ENCODE peak calls at places on chromosomes 1 and 21, in six cellular contexts. One of them, this sample, is unnamed.

GRCh38 chr1:150161747-150162581 is 12.2 kb downstream of the PLEKHO1 start:
- DNase-seq in transverse colon: no peak
- DNase-seq in astrocyte of the cerebellum: peak; percentile 32
- DNase-seq in AG04449: no peak
- DNase-seq in tibial artery: no peak
- DNase-seq in fibroblast of lung: no peak
- DNase-seq in this sample: no peak

GRCh38 chr1:117146067-117146466 is 24.5 kb upstream of the TRIM45 start:
- DNase-seq in transverse colon: no peak
- DNase-seq in tibial artery: no peak
- DNase-seq in astrocyte of the cerebellum: no peak
- DNase-seq in AG04449: no peak
- DNase-seq in fibroblast of lung: no peak
- DNase-seq in this sample: no peak

GRCh38 chr1:95041491-95042165 is 31.1 kb downstream of the ALG14 start:
- DNase-seq in tibial artery: peak; percentile 59
- DNase-seq in astrocyte of the cerebellum: peak; percentile 87
- DNase-seq in transverse colon: peak; percentile 60
- DNase-seq in fibroblast of lung: peak; percentile 94
- DNase-seq in AG04449: peak; percentile 59
- DNase-seq in this sample: peak; percentile 70

GRCh38 chr1:210901981-210902770 is 231.8 kb downstream of the KCNH1 start:
- DNase-seq in AG04449: no peak
- DNase-seq in transverse colon: no peak
- DNase-seq in fibroblast of lung: no peak
- DNase-seq in tibial artery: no peak
- DNase-seq in astrocyte of the cerebellum: no peak
- DNase-seq in this sample: no peak

GRCh38 chr1:173469656-173470055 is 7.5 kb upstream of the PRDX6 start:
- DNase-seq in transverse colon: peak; percentile 29
- DNase-seq in fibroblast of lung: no peak
- DNase-seq in astrocyte of the cerebellum: no peak
- DNase-seq in tibial artery: no peak
- DNase-seq in AG04449: no peak
- DNase-seq in this sample: no peak

GRCh38 chr1:9317591-9318331 is 25.1 kb downstream of the SPSB1 start:
- DNase-seq in transverse colon: peak; percentile 44
- DNase-seq in fibroblast of lung: peak; percentile 37
- DNase-seq in astrocyte of the cerebellum: peak; percentile 39
- DNase-seq in tibial artery: no peak
- DNase-seq in AG04449: no peak
- DNase-seq in this sample: no peak

GRCh38 chr21:45986316-45987051 is 4.9 kb downstream of the COL6A1 start:
- DNase-seq in tibial artery: peak; percentile 19
- DNase-seq in transverse colon: peak; percentile 7
- DNase-seq in fibroblast of lung: no peak
- DNase-seq in astrocyte of the cerebellum: no peak
- DNase-seq in AG04449: no peak
- DNase-seq in this sample: no peak

GRCh38 chr1:35174225-35174540 is 18.8 kb downstream of the SFPQ start:
- DNase-seq in transverse colon: no peak
- DNase-seq in astrocyte of the cerebellum: no peak
- DNase-seq in AG04449: no peak
- DNase-seq in fibroblast of lung: no peak
- DNase-seq in tibial artery: no peak
- DNase-seq in this sample: no peak

GRCh38 chr1:59505596-59506028 is 208.7 kb downstream of the FGGY start:
- DNase-seq in astrocyte of the cerebellum: no peak
- DNase-seq in tibial artery: no peak
- DNase-seq in fibroblast of lung: no peak
- DNase-seq in transverse colon: no peak
- DNase-seq in AG04449: no peak
- DNase-seq in this sample: no peak

GRCh38 chr1:92822907-92823306 is 8.9 kb upstream of the RPL5 start:
- DNase-seq in transverse colon: no peak
- DNase-seq in AG04449: no peak
- DNase-seq in astrocyte of the cerebellum: no peak
- DNase-seq in tibial artery: no peak
- DNase-seq in fibroblast of lung: peak; percentile 69
- DNase-seq in this sample: no peak

GRCh38 chr1:32775640-32776337 is 41.4 kb downstream of the YARS1 start:
- DNase-seq in AG04449: no peak
- DNase-seq in transverse colon: no peak
- DNase-seq in astrocyte of the cerebellum: no peak
- DNase-seq in fibroblast of lung: no peak
- DNase-seq in tibial artery: no peak
- DNase-seq in this sample: no peak

GRCh38 chr1:149936992-149937705 is 470 bp upstream of the MTMR11 start:
- DNase-seq in tibial artery: no peak
- DNase-seq in fibroblast of lung: peak; percentile 51
- DNase-seq in AG04449: no peak
- DNase-seq in astrocyte of the cerebellum: no peak
- DNase-seq in transverse colon: peak; percentile 72
- DNase-seq in this sample: peak; percentile 36

GRCh38 chr1:197915797-197916686 is 1.1 kb upstream of the LHX9 start:
- DNase-seq in transverse colon: peak; percentile 54
- DNase-seq in tibial artery: peak; percentile 65
- DNase-seq in AG04449: no peak
- DNase-seq in fibroblast of lung: peak; percentile 51
- DNase-seq in astrocyte of the cerebellum: no peak
- DNase-seq in this sample: peak; percentile 17

GRCh38 chr1:214281902-214282695 is 1.1 kb downstream of the SMYD2 start:
- DNase-seq in fibroblast of lung: peak; percentile 67
- DNase-seq in tibial artery: peak; percentile 30
- DNase-seq in astrocyte of the cerebellum: no peak
- DNase-seq in transverse colon: peak; percentile 52
- DNase-seq in AG04449: no peak
- DNase-seq in this sample: peak; percentile 56

GRCh38 chr1:205061665-205062069 is 18.7 kb downstream of the CNTN2 start:
- DNase-seq in fibroblast of lung: peak; percentile 55
- DNase-seq in astrocyte of the cerebellum: peak; percentile 45
- DNase-seq in tibial artery: peak; percentile 56
- DNase-seq in AG04449: no peak
- DNase-seq in transverse colon: peak; percentile 64
- DNase-seq in this sample: peak; percentile 32

GRCh38 chr1:92916899-92917298 is 44.4 kb downstream of the DIPK1A start:
- DNase-seq in fibroblast of lung: peak; percentile 80
- DNase-seq in astrocyte of the cerebellum: no peak
- DNase-seq in transverse colon: no peak
- DNase-seq in tibial artery: no peak
- DNase-seq in AG04449: no peak
- DNase-seq in this sample: no peak

GRCh38 chr1:94962745-94963265 is 35.9 kb upstream of the CNN3 start:
- DNase-seq in astrocyte of the cerebellum: no peak
- DNase-seq in fibroblast of lung: peak; percentile 65
- DNase-seq in tibial artery: no peak
- DNase-seq in AG04449: no peak
- DNase-seq in transverse colon: peak; percentile 60
- DNase-seq in this sample: no peak

GRCh38 chr1:157155658-157156057 is 17.5 kb upstream of the ETV3 start:
- DNase-seq in astrocyte of the cerebellum: no peak
- DNase-seq in tibial artery: no peak
- DNase-seq in fibroblast of lung: no peak
- DNase-seq in transverse colon: no peak
- DNase-seq in AG04449: no peak
- DNase-seq in this sample: no peak

DNA sequence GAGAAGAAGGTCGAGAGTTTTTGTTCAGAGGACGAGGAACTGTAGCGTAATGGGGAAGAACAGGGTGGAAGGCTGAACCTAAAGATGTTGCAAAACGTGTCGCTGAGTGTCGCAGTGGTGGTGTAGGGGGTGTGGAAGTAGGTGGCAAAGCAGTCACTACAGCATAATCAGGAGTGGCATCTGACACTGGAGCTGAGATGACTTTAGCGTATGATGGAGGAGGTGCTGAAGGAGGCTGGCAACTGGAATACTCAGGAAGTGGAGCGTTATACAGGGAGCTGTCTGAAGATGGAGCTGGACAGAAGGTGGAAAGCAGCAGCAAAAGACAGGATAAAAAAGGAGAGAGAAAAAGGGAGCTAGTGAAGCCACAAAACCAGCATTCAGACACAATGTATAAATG is 89.9 kb upstream of the LBR start:
- DNase-seq in tibial artery: no peak
- DNase-seq in fibroblast of lung: no peak
- DNase-seq in AG04449: no peak
- DNase-seq in transverse colon: no peak
- DNase-seq in astrocyte of the cerebellum: no peak
- DNase-seq in this sample: no peak
- TF ChIP-seq CTCF in tibial artery: no peak
- TF ChIP-seq CTCF in fibroblast of lung: no peak
- TF ChIP-seq CTCF in AG04449: no peak
- TF ChIP-seq CTCF in transverse colon: no peak
- TF ChIP-seq CTCF in astrocyte of the cerebellum: no peak
- TF ChIP-seq CTCF in this sample: no peak

GRCh38 chr1:153977250-153978240 is at the start of gene JTB:
- DNase-seq in transverse colon: peak; percentile 92
- DNase-seq in fibroblast of lung: peak; percentile 81
- DNase-seq in astrocyte of the cerebellum: no peak
- DNase-seq in AG04449: no peak
- DNase-seq in tibial artery: peak; percentile 95
- DNase-seq in this sample: peak; percentile 51
- H3K4me3 ChIP-seq in transverse colon: peak within 1 kb of the TSS; percentile 80
- H3K4me3 ChIP-seq in fibroblast of lung: peak within 1 kb of the TSS; percentile 100
- H3K4me3 ChIP-seq in astrocyte of the cerebellum: peak within 1 kb of the TSS; percentile 97
- H3K4me3 ChIP-seq in AG04449: peak within 1 kb of the TSS; percentile 98
- H3K4me3 ChIP-seq in tibial artery: peak within 1 kb of the TSS; percentile 99
- H3K4me3 ChIP-seq in this sample: peak within 1 kb of the TSS; percentile 78

GRCh38 chr1:215710340-215710971 is 143.4 kb downstream of the KCTD3 start:
- DNase-seq in tibial artery: no peak
- DNase-seq in transverse colon: no peak
- DNase-seq in fibroblast of lung: peak; percentile 76
- DNase-seq in astrocyte of the cerebellum: peak; percentile 1
- DNase-seq in AG04449: no peak
- DNase-seq in this sample: peak; percentile 42
- TF ChIP-seq CTCF in tibial artery: no peak
- TF ChIP-seq CTCF in transverse colon: peak; percentile 30
- TF ChIP-seq CTCF in fibroblast of lung: peak; percentile 71
- TF ChIP-seq CTCF in astrocyte of the cerebellum: peak; percentile 44
- TF ChIP-seq CTCF in AG04449: peak; percentile 59
- TF ChIP-seq CTCF in this sample: peak; percentile 76

GRCh38 chr1:10530281-10530740 is 55.6 kb downstream of the PEX14 start:
- DNase-seq in transverse colon: peak; percentile 45
- DNase-seq in AG04449: no peak
- DNase-seq in astrocyte of the cerebellum: peak; percentile 40
- DNase-seq in fibroblast of lung: peak; percentile 73
- DNase-seq in tibial artery: no peak
- DNase-seq in this sample: no peak
- H3K4me3 ChIP-seq in transverse colon: no peak overlapping the region
- H3K4me3 ChIP-seq in AG04449: peak overlapping the region; percentile 52
- H3K4me3 ChIP-seq in astrocyte of the cerebellum: peak overlapping the region; percentile 6
- H3K4me3 ChIP-seq in fibroblast of lung: peak overlapping the region; percentile 16
- H3K4me3 ChIP-seq in tibial artery: no peak overlapping the region
- H3K4me3 ChIP-seq in this sample: no peak overlapping the region

GRCh38 chr21:31141389-31142021 is 103.2 kb upstream of the KRTAP19-8 start:
- DNase-seq in tibial artery: no peak
- DNase-seq in astrocyte of the cerebellum: no peak
- DNase-seq in fibroblast of lung: no peak
- DNase-seq in transverse colon: no peak
- DNase-seq in AG04449: no peak
- DNase-seq in this sample: no peak

GRCh38 chr21:31142600-31142999 is 104.3 kb upstream of the KRTAP19-8 start:
- DNase-seq in fibroblast of lung: no peak
- DNase-seq in tibial artery: no peak
- DNase-seq in astrocyte of the cerebellum: no peak
- DNase-seq in AG04449: no peak
- DNase-seq in transverse colon: no peak
- DNase-seq in this sample: no peak

GRCh38 chr21:31140025-31140424 is 101.7 kb upstream of the KRTAP19-8 start:
- DNase-seq in tibial artery: no peak
- DNase-seq in AG04449: no peak
- DNase-seq in fibroblast of lung: no peak
- DNase-seq in transverse colon: no peak
- DNase-seq in astrocyte of the cerebellum: no peak
- DNase-seq in this sample: no peak

GRCh38 chr21:31145271-31145801 is 107.1 kb upstream of the KRTAP19-8 start:
- DNase-seq in transverse colon: no peak
- DNase-seq in AG04449: no peak
- DNase-seq in fibroblast of lung: peak; percentile 55
- DNase-seq in tibial artery: no peak
- DNase-seq in astrocyte of the cerebellum: no peak
- DNase-seq in this sample: no peak

GRCh38 chr21:31143021-31143420 is 104.7 kb upstream of the KRTAP19-8 start:
- DNase-seq in fibroblast of lung: no peak
- DNase-seq in AG04449: no peak
- DNase-seq in astrocyte of the cerebellum: no peak
- DNase-seq in tibial artery: no peak
- DNase-seq in transverse colon: no peak
- DNase-seq in this sample: no peak
- TF ChIP-seq CTCF in fibroblast of lung: no peak
- TF ChIP-seq CTCF in AG04449: no peak
- TF ChIP-seq CTCF in astrocyte of the cerebellum: no peak
- TF ChIP-seq CTCF in tibial artery: no peak
- TF ChIP-seq CTCF in transverse colon: no peak
- TF ChIP-seq CTCF in this sample: no peak

GRCh38 chr21:14073615-14074014 is 137.1 kb downstream of the LIPI start:
- DNase-seq in astrocyte of the cerebellum: no peak
- DNase-seq in AG04449: no peak
- DNase-seq in transverse colon: no peak
- DNase-seq in fibroblast of lung: no peak
- DNase-seq in tibial artery: no peak
- DNase-seq in this sample: no peak
- H3K4me3 ChIP-seq in astrocyte of the cerebellum: no peak overlapping the region
- H3K4me3 ChIP-seq in AG04449: no peak overlapping the region
- H3K4me3 ChIP-seq in transverse colon: no peak overlapping the region
- H3K4me3 ChIP-seq in fibroblast of lung: no peak overlapping the region
- H3K4me3 ChIP-seq in tibial artery: no peak overlapping the region
- H3K4me3 ChIP-seq in this sample: no peak overlapping the region

DNA sequence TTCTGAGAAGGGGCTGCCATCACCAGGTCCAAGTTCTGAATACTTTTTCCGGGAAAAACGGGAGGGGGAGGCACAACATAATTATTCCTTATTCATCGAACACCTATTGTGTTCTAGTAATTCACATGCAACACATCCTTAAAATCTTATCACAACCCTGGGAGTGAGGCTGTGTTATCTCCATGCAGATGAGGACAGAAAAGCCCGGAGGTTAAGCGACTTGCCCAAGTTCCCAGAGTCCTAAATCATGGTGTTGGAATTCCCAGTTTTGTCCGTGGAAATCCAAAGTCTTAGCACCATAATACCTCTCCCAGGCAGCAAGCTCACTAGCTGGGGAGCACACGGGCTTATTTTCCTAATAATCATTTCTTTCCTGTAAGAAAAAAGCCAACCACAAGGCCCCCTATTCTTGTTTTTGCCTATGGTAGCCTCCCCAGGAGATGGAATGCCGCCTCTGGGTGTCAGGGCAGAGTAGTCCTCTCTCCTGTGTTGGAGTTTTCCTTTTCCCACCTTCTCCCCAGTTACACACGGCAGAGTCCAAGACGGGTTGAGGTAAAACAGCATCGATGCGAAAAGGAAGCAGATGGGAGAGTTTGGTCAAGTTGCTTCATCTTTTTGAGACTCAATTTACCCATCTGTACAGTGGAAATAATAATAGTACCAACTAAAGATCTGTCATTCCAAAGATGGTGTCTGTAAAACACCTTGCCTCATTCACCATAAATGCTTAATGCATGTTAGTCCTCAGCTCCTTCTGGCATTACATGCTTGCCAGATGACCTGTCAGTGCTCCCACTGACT is 228.0 kb upstream of the TMEM51 start:
- DNase-seq in AG04449: no peak
- DNase-seq in astrocyte of the cerebellum: no peak
- DNase-seq in transverse colon: no peak
- DNase-seq in tibial artery: no peak
- DNase-seq in fibroblast of lung: no peak
- DNase-seq in this sample: no peak
- TF ChIP-seq CTCF in AG04449: no peak
- TF ChIP-seq CTCF in astrocyte of the cerebellum: peak; percentile 4
- TF ChIP-seq CTCF in transverse colon: no peak
- TF ChIP-seq CTCF in tibial artery: no peak
- TF ChIP-seq CTCF in fibroblast of lung: no peak
- TF ChIP-seq CTCF in this sample: no peak

This sample was measured in HFF-Myc.